ENCODE peak calls at places on chromosomes 1 and 21, in eight cellular contexts. G is psoas muscle, I is cardiac muscle cell, K is heart left ventricle, S is stomach, P is left ventricle myocardium inferior, W is breast epithelium, H is K562. J is an unnamed sample.
A peak's percentile ranks its signal among the peaks of the same experiment; 100 is the strongest.

GRCh38 chr1:106613861-106614260 is 442.6 kb upstream of the PRMT6 start:
- DNase-seq in P (no peak), I (no peak), G (no peak), S (no peak), K (no peak), W (no peak), H (no peak), J (no peak)

GRCh38 chr1:180157576-180158057 is 2.9 kb downstream of the QSOX1 start:
- DNase-seq in I (no peak), W (no peak), P (no peak), G (no peak), H (no peak), S (peak; percentile 68), K (no peak), J (no peak)

GRCh38 chr1:79326875-79327274 is 320.3 kb upstream of the ADGRL4 start:
- DNase-seq in H (no peak), S (no peak), I (no peak), G (no peak), P (no peak), W (no peak), K (no peak), J (no peak)

GRCh38 chr1:207645632-207646081 is 724 bp downstream of the CR1L start:
- DNase-seq in P (no peak), I (no peak), G (peak; percentile 41), S (no peak), K (no peak), W (no peak), H (no peak), J (no peak)

GRCh38 chr1:196910208-196910607 is 22.4 kb downstream of the CFHR4 start:
- DNase-seq in K (no peak), G (no peak), I (no peak), W (no peak), S (no peak), P (no peak), H (no peak), J (no peak)

GRCh38 chr1:214747050-214747615 is 144.1 kb downstream of the CENPF start:
- DNase-seq in P (no peak), I (no peak), S (no peak), G (no peak), H (no peak), W (no peak), K (no peak), J (no peak)

GRCh38 chr1:195105281-195105680 is 1503.0 kb downstream of the KCNT2 start:
- DNase-seq in K (no peak), H (no peak), W (no peak), G (no peak), P (no peak), I (no peak), S (no peak), J (no peak)

GRCh38 chr1:39194398-39195051 is 10.0 kb upstream of the MACF1 start:
- DNase-seq in H (no peak), I (no peak), S (no peak), W (no peak), K (no peak), P (no peak), G (no peak), J (no peak)

GRCh38 chr1:5410652-5411051 is 581.6 kb downstream of the NPHP4 start:
- DNase-seq in S (no peak), W (peak; percentile 42), G (no peak), P (no peak), H (no peak), I (no peak), K (no peak), J (no peak)

GRCh38 chr1:50251592-50252165 is 143.0 kb downstream of the ELAVL4 start:
- DNase-seq in W (no peak), S (no peak), P (no peak), K (no peak), G (no peak), H (no peak), I (no peak), J (no peak)

GRCh38 chr21:44692798-44693512 is 4.0 kb upstream of the KRTAP10-12 start:
- DNase-seq in W (no peak), H (no peak), P (no peak), I (no peak), G (no peak), K (no peak), S (no peak), J (no peak)

GRCh38 chr1:229938571-229938970 is 128.5 kb upstream of the GALNT2 start:
- DNase-seq in K (no peak), S (no peak), P (no peak), H (no peak), I (no peak), W (no peak), G (no peak), J (no peak)

GRCh38 chr21:42148584-42148983 is 70.4 kb upstream of the ABCG1 start:
- DNase-seq in W (no peak), S (no peak), G (no peak), K (no peak), H (no peak), P (no peak), I (no peak), J (no peak)

GRCh38 chr1:66931548-66932124 is 6.8 kb downstream of the MIER1 start:
- DNase-seq in H (no peak), S (no peak), W (no peak), K (no peak), I (no peak), G (no peak), P (no peak), J (no peak)

GRCh38 chr1:181359012-181359411 is 124.3 kb upstream of the CACNA1E start:
- DNase-seq in H (no peak), K (no peak), G (no peak), I (no peak), W (no peak), P (no peak), S (no peak), J (no peak)

GRCh38 chr1:115706774-115707425 is 61.6 kb downstream of the CASQ2 start:
- DNase-seq in H (peak; percentile 67), S (no peak), P (no peak), G (no peak), W (no peak), K (no peak), I (peak; percentile 85), J (no peak)

GRCh38 chr21:43300496-43301423 is 126.2 kb downstream of the SIK1 start:
- DNase-seq in W (peak; percentile 82), H (no peak), I (peak; percentile 49), S (no peak), G (peak; percentile 76), K (peak; percentile 80), P (peak; percentile 63), J (no peak)

GRCh38 chr1:212132040-212132439 is 96.5 kb downstream of the DTL start:
- DNase-seq in S (no peak), H (no peak), W (no peak), P (no peak), K (peak; percentile 30), G (no peak), I (no peak), J (no peak)

GRCh38 chr1:229855999-229856650 is 210.9 kb upstream of the GALNT2 start:
- DNase-seq in W (no peak), I (no peak), P (no peak), S (no peak), K (no peak), H (no peak), G (no peak), J (no peak)

GRCh38 chr1:201190005-201190404 is 619 bp upstream of the IGFN1 start:
- DNase-seq in P (no peak), G (no peak), K (no peak), S (no peak), H (no peak), W (no peak), I (no peak), J (no peak)

GRCh38 chr21:28899744-28900143 is 92.9 kb downstream of the LTN1 start:
- DNase-seq in P (no peak), S (no peak), H (no peak), K (no peak), W (no peak), I (peak; percentile 70), G (no peak), J (no peak)

GRCh38 chr1:54812801-54813478 is 11.8 kb upstream of the TTC22 start:
- DNase-seq in K (no peak), I (no peak), P (no peak), W (peak; percentile 9), H (no peak), G (no peak), S (peak; percentile 17), J (no peak)

GRCh38 chr1:46526689-46527291 is 24.7 kb downstream of the KNCN start:
- DNase-seq in S (peak; percentile 43), K (no peak), P (no peak), H (peak; percentile 64), I (no peak), W (no peak), G (peak; percentile 47), J (no peak)

GRCh38 chr1:25559996-25560395 is 16.6 kb downstream of the LDLRAP1 start:
- DNase-seq in G (peak; percentile 29), I (no peak), H (no peak), K (no peak), S (no peak), W (no peak), P (no peak), J (no peak)
- H3K27ac ChIP-seq in G (no peak overlapping the region), I (no peak overlapping the region), H (no peak overlapping the region), K (no peak overlapping the region), S (no peak overlapping the region), W (peak overlapping the region; percentile 69), P (no peak overlapping the region), J (no peak overlapping the region)

GRCh38 chr1:33342041-33342723 is 21.3 kb upstream of the A3GALT2 start:
- DNase-seq in H (no peak), P (peak; percentile 80), G (peak; percentile 91), K (peak; percentile 85), W (peak; percentile 63), I (peak; percentile 98), S (peak; percentile 87), J (peak; percentile 75)
- H3K4me1 ChIP-seq in H (peaks cover 26% of the 10 kb centered on the region), P (peaks cover 100% of the 10 kb centered on the region), G (peaks cover 98% of the 10 kb centered on the region), K (peaks cover 100% of the 10 kb centered on the region), W (peaks cover 24% of the 10 kb centered on the region), I (peaks cover 73% of the 10 kb centered on the region), S (peaks cover 100% of the 10 kb centered on the region), J (peaks cover 43% of the 10 kb centered on the region)

DNA sequence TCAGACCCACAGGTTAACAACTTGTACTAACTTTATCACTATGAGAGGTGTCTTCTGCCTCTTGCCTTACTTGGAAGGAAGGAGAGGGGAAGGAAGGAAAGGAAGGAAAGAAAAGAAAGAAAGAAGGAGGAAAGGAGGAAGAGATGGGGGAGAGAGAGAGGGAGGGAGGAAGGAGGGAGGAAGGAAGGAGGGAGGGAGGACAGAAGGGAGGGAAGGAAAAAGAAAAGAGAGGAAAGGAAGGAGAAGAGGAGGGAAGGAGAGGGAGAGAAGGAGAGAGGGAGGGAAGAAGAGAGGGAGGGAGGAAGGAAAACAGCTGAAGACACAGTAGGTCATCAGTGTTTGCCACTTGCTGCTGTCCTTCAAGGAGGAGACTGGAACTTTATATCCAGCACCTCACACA is 5.3 kb upstream of the SIPA1L2 start:
- DNase-seq in G (no peak), K (no peak), W (no peak), S (no peak), I (no peak), H (no peak), P (no peak), J (no peak)
- H3K27ac ChIP-seq in G (no peak overlapping the region), K (no peak overlapping the region), W (no peak overlapping the region), S (no peak overlapping the region), I (no peak overlapping the region), H (no peak overlapping the region), P (no peak overlapping the region), J (no peak overlapping the region)

DNA sequence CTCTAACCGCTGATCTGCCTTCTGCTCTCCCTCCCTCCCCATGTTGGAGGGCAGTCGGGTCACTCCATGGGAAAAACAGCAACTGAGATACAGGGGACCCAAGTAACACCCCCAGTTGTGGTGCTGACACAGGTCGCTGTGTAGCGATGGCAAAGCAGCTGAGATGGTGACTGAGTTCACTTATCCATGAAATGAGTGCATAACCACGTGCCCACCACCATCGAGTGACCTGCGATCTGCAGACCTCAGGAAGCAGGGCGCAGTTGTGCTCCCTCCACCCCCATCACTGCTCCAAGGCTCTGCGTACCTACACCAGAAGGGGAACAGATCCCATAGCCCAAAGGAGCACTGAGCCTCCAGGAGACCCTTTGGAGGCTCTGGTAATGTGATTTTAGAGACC is 31.1 kb downstream of the KCNN3 start:
- DNase-seq in K (no peak), G (no peak), P (no peak), H (no peak), S (no peak), I (no peak), W (no peak), J (no peak)
- H3K4me1 ChIP-seq in K (peaks cover 27% of the 10 kb centered on the region), G (peaks cover 63% of the 10 kb centered on the region), P (peaks cover 79% of the 10 kb centered on the region), H (no peaks in the 10 kb centered on the region), S (peaks cover 11% of the 10 kb centered on the region), I (peaks cover 16% of the 10 kb centered on the region), W (no peaks in the 10 kb centered on the region), J (no peaks in the 10 kb centered on the region)